ENCODE peak calls at places on chromosomes 4 and X, in four cellular contexts. P, Z, U and H are unnamed samples.

GRCh38 chrX:45775462-45775861 is 574.8 kb upstream of the DIPK2B start:
- DNase-seq in P (no peak), Z (no peak), U (no peak), H (no peak)

GRCh38 chr4:4618846-4619245 is 77.0 kb upstream of the STX18 start:
- DNase-seq in P (no peak), Z (no peak), U (no peak), H (no peak)

GRCh38 chrX:40100141-40100536 is 2.4 kb upstream of the BCOR start:
- DNase-seq in P (no peak), Z (no peak), U (no peak), H (no peak)

GRCh38 chr4:187687701-187688100 is 307.9 kb upstream of the ZFP42 start:
- DNase-seq in P (no peak), Z (no peak), U (no peak), H (no peak)

GRCh38 chr4:47750771-47751170 is 87.1 kb downstream of the CORIN start:
- DNase-seq in P (no peak), Z (no peak), U (no peak), H (no peak)

GRCh38 chr4:110155632-110156031 is 42.8 kb downstream of the ELOVL6 start:
- DNase-seq in P (no peak), Z (no peak), U (no peak), H (no peak)

GRCh38 chr4:105061136-105061696 is 85.5 kb upstream of the TET2 start:
- DNase-seq in P (no peak), Z (no peak), U (no peak), H (no peak)

GRCh38 chr4:79331126-79331876 is 5.4 kb upstream of the NAA11 start:
- DNase-seq in P (peak), Z (no peak), U (no peak), H (no peak)

GRCh38 chr4:147799986-147800555 is 68.2 kb downstream of the ARHGAP10 start:
- DNase-seq in P (no peak), Z (no peak), U (no peak), H (no peak)
- TF ChIP-seq CTCF in P (no peak), Z (no peak), U (no peak), H (no peak)

GRCh38 chrX:53171356-53171755 is 53.7 kb downstream of the KDM5C start:
- DNase-seq in P (no peak), Z (no peak), U (no peak), H (no peak)
- TF ChIP-seq CTCF in P (peak), Z (no peak), U (no peak), H (no peak)

DNA sequence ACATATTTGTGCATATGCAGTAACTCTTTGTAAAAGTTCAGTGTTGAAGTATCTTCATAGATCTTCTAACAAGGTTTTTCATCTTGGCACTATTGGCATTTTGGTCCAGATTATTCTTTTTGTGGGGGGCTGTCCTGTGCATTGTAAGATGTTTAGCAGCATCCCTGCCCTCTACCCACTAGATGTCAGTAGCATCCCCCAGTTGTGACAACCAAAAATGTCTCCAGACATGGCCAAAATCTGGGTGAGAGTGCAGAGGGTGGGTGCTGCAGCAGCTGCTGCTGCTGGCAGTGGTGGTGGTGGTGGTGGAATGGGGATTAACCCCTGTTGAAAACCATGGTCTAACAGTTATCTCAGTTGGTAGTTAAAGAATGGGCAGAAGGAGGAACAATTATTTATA is 370.0 kb downstream of the GPAT3 start:
- DNase-seq in P (peak), Z (no peak), U (no peak), H (no peak)
- TF ChIP-seq CTCF in P (peak), Z (peak), U (peak), H (no peak)

DNA sequence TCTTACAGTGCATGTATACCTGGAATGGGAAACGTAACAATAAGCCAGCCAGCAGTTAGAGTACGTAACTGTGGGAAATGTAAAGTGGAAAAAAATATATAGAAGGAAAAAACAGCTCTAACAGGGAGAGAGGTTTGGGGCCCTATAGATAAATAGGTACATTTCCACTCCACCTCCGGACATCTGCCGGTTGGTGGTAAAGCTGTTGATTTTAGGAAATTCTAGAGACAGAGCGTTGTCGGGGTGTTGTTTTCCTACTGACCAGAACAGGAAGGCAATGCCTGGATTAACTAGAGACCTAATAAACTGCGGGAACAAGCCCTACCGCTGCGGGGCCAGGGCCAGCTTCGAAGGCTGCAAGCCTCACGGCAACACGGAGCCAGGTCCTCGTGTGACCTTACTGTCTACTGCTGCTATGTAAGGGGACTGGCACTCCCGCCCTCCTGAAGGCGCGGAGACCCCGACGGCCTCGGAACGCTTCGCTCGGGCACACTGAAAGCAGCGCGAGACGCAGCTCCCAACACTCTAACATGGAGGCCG is 757 bp upstream of the CDKN2AIP start:
- DNase-seq in P (no peak), Z (no peak), U (peak), H (no peak)
- TF ChIP-seq CTCF in P (no peak), Z (no peak), U (no peak), H (no peak)

DNA sequence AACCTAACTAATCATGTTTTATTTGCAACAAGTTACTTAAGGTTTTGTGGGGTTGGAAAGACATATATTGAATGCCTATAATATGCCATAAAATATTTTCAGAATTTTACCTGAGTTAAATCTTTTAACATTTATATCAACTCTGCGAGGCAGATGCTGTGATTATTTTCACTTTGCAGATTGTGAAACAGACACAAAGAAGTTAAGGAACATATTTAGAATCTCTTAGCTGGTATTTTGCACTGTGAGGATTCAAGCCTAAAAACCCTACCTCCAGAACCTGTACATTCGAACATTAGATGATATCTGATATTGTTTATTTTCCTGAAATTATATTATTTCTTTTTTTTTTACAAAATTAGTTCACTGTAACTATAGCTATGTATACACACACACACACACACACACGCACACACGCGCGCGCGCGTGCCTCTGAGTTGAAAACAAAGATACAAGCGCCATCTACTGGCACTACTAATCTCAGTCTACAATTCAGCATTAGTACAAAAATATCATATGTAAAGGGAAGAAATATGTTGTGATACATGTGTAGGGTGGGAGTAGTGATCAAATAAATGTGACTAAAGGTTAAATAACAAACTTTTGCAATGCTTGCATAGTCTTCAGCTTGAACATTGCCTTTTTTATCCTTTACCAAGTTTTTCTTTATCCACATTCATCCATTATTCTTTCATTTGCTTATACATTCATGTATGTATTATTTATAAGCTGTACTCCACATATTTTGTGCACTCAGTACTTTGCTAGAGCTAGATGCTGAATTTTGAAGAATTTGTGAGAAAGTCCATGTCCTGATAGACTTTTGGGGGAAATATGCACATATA is 61.5 kb downstream of the ANXA10 start:
- DNase-seq in P (peak), Z (peak), U (no peak), H (no peak)
- TF ChIP-seq CTCF in P (peak), Z (peak), U (peak), H (peak)

GRCh38 chr4:182859730-182860129 is 57.5 kb downstream of the DCTD start:
- DNase-seq in P (no peak), Z (no peak), U (no peak), H (no peak)

GRCh38 chr4:182863501-182863900 is 53.7 kb downstream of the DCTD start:
- DNase-seq in P (no peak), Z (no peak), U (no peak), H (no peak)

GRCh38 chr4:182862921-182863320 is 54.3 kb downstream of the DCTD start:
- DNase-seq in P (no peak), Z (no peak), U (no peak), H (no peak)

GRCh38 chr4:182861346-182861745 is 55.8 kb downstream of the DCTD start:
- DNase-seq in P (no peak), Z (no peak), U (no peak), H (no peak)

DNA sequence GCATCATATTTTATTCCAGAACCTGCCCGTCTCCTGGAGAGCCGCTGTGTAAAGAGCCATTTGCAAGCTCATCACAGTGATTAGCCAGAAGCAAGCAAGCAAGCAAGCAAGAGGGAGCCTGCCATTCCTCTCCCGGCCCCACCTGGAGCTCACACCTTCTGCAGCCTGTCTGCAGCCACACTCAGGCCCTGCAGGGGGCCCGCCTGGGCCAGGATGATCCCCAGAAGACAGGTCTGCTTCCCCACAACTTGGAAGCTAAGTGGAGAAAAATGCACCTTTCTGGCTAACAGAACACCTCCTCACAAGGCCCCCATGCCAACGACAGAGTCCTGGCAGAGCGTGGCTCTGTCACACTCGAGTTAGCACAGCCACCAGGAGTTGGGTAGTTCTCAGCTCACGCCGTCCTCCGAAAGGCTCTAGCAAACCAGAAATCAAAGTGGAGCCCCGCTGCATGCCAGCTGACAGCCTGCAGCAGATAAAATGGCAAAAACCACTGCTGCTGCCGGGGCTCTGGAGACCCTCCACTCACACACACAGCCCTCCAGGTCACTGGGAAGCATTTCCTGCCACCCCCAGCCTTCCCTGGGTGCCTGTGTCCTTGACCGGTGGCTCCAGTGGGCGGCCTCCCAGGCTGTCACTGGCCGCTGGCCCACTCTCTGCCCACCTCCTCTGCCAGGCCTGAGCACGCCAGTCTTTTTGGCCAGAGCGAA is 54.9 kb downstream of the DCTD start:
- DNase-seq in P (no peak), Z (no peak), U (no peak), H (no peak)
- TF ChIP-seq CTCF in P (peak), Z (no peak), U (no peak), H (no peak)

GRCh38 chrX:153463031-153463430 is 7.3 kb downstream of the HAUS7 start:
- DNase-seq in P (no peak), Z (no peak), U (no peak), H (no peak)
- TF ChIP-seq CTCF in P (no peak), Z (no peak), U (no peak), H (no peak)